ENCODE peak calls at places on chromosome 2, in four cellular contexts. K is K562, Y is IMR-90, X is GM12878. E is an unnamed sample.

GRCh38 chr2:126117886-126118285 is 538.1 kb upstream of the GYPC start:
- DNase-seq in K (no peak), Y (no peak), X (no peak), E (no peak)

GRCh38 chr2:96157649-96158553 is 12.7 kb upstream of the DUSP2 start:
- DNase-seq in K (peak; percentile 87), Y (no peak), X (peak; percentile 76), E (no peak)

GRCh38 chr2:105751272-105751671 is 6.6 kb downstream of the NCK2 start:
- DNase-seq in K (no peak), Y (no peak), X (no peak), E (no peak)

GRCh38 chr2:85753525-85754312 is at the start of gene ATOH8:
- DNase-seq in K (peak; percentile 37), Y (peak; percentile 67), X (no peak), E (peak; percentile 61)

GRCh38 chr2:20052872-20053281 is 1.4 kb upstream of the LAPTM4A start:
- DNase-seq in K (peak; percentile 86), Y (peak; percentile 83), X (no peak), E (peak; percentile 80)

GRCh38 chr2:98637401-98638144 is 29.2 kb downstream of the UNC50 start:
- DNase-seq in K (no peak), Y (no peak), X (peak; percentile 67), E (no peak)

GRCh38 chr2:239024226-239024625 is 176.3 kb downstream of the TWIST2 start:
- DNase-seq in K (no peak), Y (no peak), X (no peak), E (no peak)

GRCh38 chr2:20627712-20628380 is 23.1 kb downstream of the HS1BP3 start:
- DNase-seq in K (no peak), Y (no peak), X (no peak), E (no peak)

GRCh38 chr2:148927010-148927409 is 52.0 kb downstream of the KIF5C start:
- DNase-seq in K (peak; percentile 57), Y (no peak), X (no peak), E (no peak)

GRCh38 chr2:28583899-28584553 is 88.2 kb downstream of the PLB1 start:
- DNase-seq in K (peak; percentile 89), Y (peak; percentile 97), X (no peak), E (peak; percentile 98)

GRCh38 chr2:99821572-99822369 is 320.6 kb downstream of the AFF3 start:
- DNase-seq in K (no peak), Y (peak; percentile 90), X (no peak), E (peak; percentile 41)

GRCh38 chr2:38274286-38275276 is 102.5 kb downstream of the ATL2 start:
- DNase-seq in K (peak; percentile 60), Y (peak; percentile 87), X (peak; percentile 65), E (peak; percentile 77)

GRCh38 chr2:219527076-219527394 is 12.8 kb downstream of the ASIC4 start:
- DNase-seq in K (no peak), Y (no peak), X (no peak), E (no peak)

GRCh38 chr2:187382131-187382530 is 65.9 kb downstream of the CALCRL start:
- DNase-seq in K (no peak), Y (no peak), X (no peak), E (no peak)

GRCh38 chr2:171566099-171566498 is 43.8 kb downstream of the CYBRD1 start:
- DNase-seq in K (no peak), Y (no peak), X (no peak), E (no peak)

GRCh38 chr2:229445013-229445412 is 173.9 kb upstream of the PID1 start:
- DNase-seq in K (no peak), Y (peak; percentile 92), X (no peak), E (peak; percentile 87)

GRCh38 chr2:165825041-165825440 is 31.0 kb upstream of the GALNT3 start:
- DNase-seq in K (no peak), Y (peak; percentile 44), X (no peak), E (no peak)

GRCh38 chr2:127594116-127594591 is 51.8 kb upstream of the GPR17 start:
- DNase-seq in K (no peak), Y (no peak), X (no peak), E (no peak)

GRCh38 chr2:229273384-229274338 is 2.6 kb upstream of the PID1 start:
- DNase-seq in K (peak; percentile 16), Y (peak; percentile 67), X (peak; percentile 11), E (peak; percentile 21)

GRCh38 chr2:122748552-122749011 is 993.1 kb downstream of the TSN start:
- DNase-seq in K (no peak), Y (no peak), X (no peak), E (peak; percentile 63)

GRCh38 chr2:31828891-31829290 is 181.9 kb downstream of the MEMO1 start:
- DNase-seq in K (no peak), Y (peak; percentile 26), X (no peak), E (no peak)

GRCh38 chr2:33681333-33681732 is 82.2 kb upstream of the FAM98A start:
- DNase-seq in K (no peak), Y (peak; percentile 7), X (no peak), E (peak; percentile 38)

GRCh38 chr2:95346236-95346737 is 49.1 kb downstream of the KCNIP3 start:
- DNase-seq in K (peak; percentile 89), Y (peak; percentile 29), X (no peak), E (no peak)

GRCh38 chr2:12665334-12665733 is 51.4 kb upstream of the TRIB2 start:
- DNase-seq in K (no peak), Y (no peak), X (no peak), E (peak; percentile 94)

GRCh38 chr2:31739156-31739555 is 158.4 kb upstream of the SRD5A2 start:
- DNase-seq in K (no peak), Y (no peak), X (no peak), E (no peak)

GRCh38 chr2:8496079-8496478 is 185.8 kb upstream of the ID2 start:
- DNase-seq in K (no peak), Y (no peak), X (no peak), E (no peak)

GRCh38 chr2:229641676-229642075 is 72.7 kb downstream of the DNER start:
- DNase-seq in K (no peak), Y (no peak), X (no peak), E (no peak)

GRCh38 chr2:43040084-43040854 is 186.1 kb downstream of the ZFP36L2 start:
- DNase-seq in K (peak; percentile 71), Y (no peak), X (no peak), E (no peak)

GRCh38 chr2:229800997-229801754 is 86.8 kb upstream of the DNER start:
- DNase-seq in K (peak; percentile 35), Y (peak; percentile 65), X (peak; percentile 23), E (peak; percentile 79)

GRCh38 chr2:207107120-207107519 is 58.6 kb downstream of the KLF7 start:
- DNase-seq in K (no peak), Y (no peak), X (no peak), E (no peak)

GRCh38 chr2:44335806-44336538 is 25.3 kb downstream of the PREPL start:
- DNase-seq in K (no peak), Y (peak; percentile 41), X (no peak), E (no peak)

GRCh38 chr2:169732075-169732474 is 1.6 kb upstream of the KLHL23 start:
- DNase-seq in K (no peak), Y (no peak), X (no peak), E (no peak)

GRCh38 chr2:123870877-123871276 is 154.2 kb upstream of the CNTNAP5 start:
- DNase-seq in K (no peak), Y (no peak), X (no peak), E (no peak)

GRCh38 chr2:173278794-173279527 is 75.7 kb upstream of the CDCA7 start:
- DNase-seq in K (no peak), Y (no peak), X (no peak), E (no peak)

GRCh38 chr2:221458588-221458987 is 113.5 kb downstream of the EPHA4 start:
- DNase-seq in K (no peak), Y (no peak), X (no peak), E (no peak)

GRCh38 chr2:196077821-196078220 is 9.2 kb upstream of the DNAH7 start:
- DNase-seq in K (no peak), Y (peak; percentile 49), X (no peak), E (no peak)

GRCh38 chr2:47626664-47627063 is 156.3 kb upstream of the MSH6 start:
- DNase-seq in K (no peak), Y (no peak), X (no peak), E (no peak)

GRCh38 chr2:134361648-134362047 is 107.8 kb downstream of the MGAT5 start:
- DNase-seq in K (no peak), Y (no peak), X (no peak), E (no peak)
- TF ChIP-seq FOS in K (no peak), Y (no peak), X (no peak), E (no peak)

GRCh38 chr2:63850650-63851049 is 9.0 kb downstream of the UGP2 start:
- DNase-seq in K (peak; percentile 22), Y (no peak), X (no peak), E (no peak)
- H3K4me3 ChIP-seq in K (no peak overlapping the region), Y (no peak overlapping the region), X (no peak overlapping the region), E (no peak overlapping the region)

GRCh38 chr2:191318037-191318728 is 73.0 kb downstream of the MYO1B start:
- DNase-seq in K (no peak), Y (peak; percentile 75), X (no peak), E (peak; percentile 14)
- TF ChIP-seq FOS in K (no peak), Y (no peak), X (no peak), E (no peak)

GRCh38 chr2:144702051-144702450 is 182.1 kb upstream of the ZEB2 start:
- DNase-seq in K (no peak), Y (no peak), X (no peak), E (no peak)

GRCh38 chr2:144701259-144701658 is 181.3 kb upstream of the ZEB2 start:
- DNase-seq in K (no peak), Y (no peak), X (no peak), E (no peak)

GRCh38 chr2:144705328-144706245 is 185.7 kb upstream of the ZEB2 start:
- DNase-seq in K (no peak), Y (peak; percentile 13), X (no peak), E (no peak)

GRCh38 chr2:144704696-144705095 is 184.8 kb upstream of the ZEB2 start:
- DNase-seq in K (no peak), Y (no peak), X (no peak), E (no peak)

DNA sequence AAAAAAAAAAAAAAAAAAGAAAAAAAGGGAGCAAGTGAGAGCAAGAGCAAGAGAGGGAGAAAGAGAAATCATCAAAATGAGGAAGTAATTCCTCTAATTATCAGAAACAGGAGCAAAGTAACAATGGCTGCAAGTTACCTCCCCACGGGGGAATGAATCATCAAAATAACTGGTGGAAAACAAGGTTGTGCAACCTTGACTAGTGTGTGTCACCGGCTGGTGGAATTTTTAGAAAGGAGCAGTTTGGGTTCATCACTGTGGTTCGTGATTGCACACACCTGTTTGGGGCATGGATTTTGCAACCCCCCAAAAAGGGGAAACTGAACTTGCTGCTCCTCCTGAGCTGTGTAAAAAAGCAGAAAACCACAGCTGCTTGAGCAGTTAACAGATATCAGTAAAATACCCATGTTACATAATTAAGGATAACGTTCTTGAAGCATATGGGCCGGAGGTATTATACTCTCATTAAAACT is 184.0 kb upstream of the ZEB2 start:
- DNase-seq in K (peak; percentile 60), Y (peak; percentile 61), X (no peak), E (peak; percentile 10)
- H3K4me3 ChIP-seq in K (no peak overlapping the region), Y (no peak overlapping the region), X (no peak overlapping the region), E (no peak overlapping the region)

GRCh38 chr2:137886432-137886831 is 77.8 kb upstream of the HNMT start:
- DNase-seq in K (no peak), Y (no peak), X (no peak), E (no peak)

GRCh38 chr2:137893145-137893544 is 71.1 kb upstream of the HNMT start:
- DNase-seq in K (no peak), Y (no peak), X (no peak), E (no peak)

GRCh38 chr2:137888845-137889244 is 75.4 kb upstream of the HNMT start:
- DNase-seq in K (peak; percentile 21), Y (no peak), X (no peak), E (peak; percentile 31)
- TF ChIP-seq FOS in K (no peak), Y (no peak), X (no peak), E (no peak)

GRCh38 chr2:233421091-233421816 is 67.0 kb downstream of the DGKD start:
- DNase-seq in K (no peak), Y (no peak), X (no peak), E (no peak)
- H3K4me3 ChIP-seq in K (no peak overlapping the region), Y (no peak overlapping the region), X (peak overlapping the region; percentile 29), E (no peak overlapping the region)